ENCODE peak calls at places on chromosomes 5 and 9, in five cellular contexts. L is NCI-H774, B is EL, H is GM12865, A is amniotic stem cell. X is an unnamed sample.

GRCh38 chr5:175718401-175719108 is 60.7 kb downstream of the HRH2 start:
- DNase-seq in A (no peak), L (no peak), H (peak; percentile 15), B (peak; percentile 39), X (no peak)

GRCh38 chr5:96657068-96657467 is 5.1 kb upstream of the CAST start:
- DNase-seq in L (no peak), A (peak; percentile 81), B (peak; percentile 93), H (peak; percentile 80), X (peak; percentile 91)

GRCh38 chr5:78508231-78508765 is 140.3 kb downstream of the LHFPL2 start:
- DNase-seq in H (no peak), L (no peak), B (peak; percentile 71), A (no peak), X (peak; percentile 40)

GRCh38 chr5:180137401-180138213 is 66.0 kb upstream of the RNF130 start:
- DNase-seq in B (no peak), A (no peak), L (no peak), H (no peak), X (no peak)

GRCh38 chr5:1549631-1550030 is 25.9 kb upstream of the LPCAT1 start:
- DNase-seq in A (no peak), B (no peak), H (no peak), L (no peak), X (no peak)

GRCh38 chr5:151469992-151470391 is 22.6 kb downstream of the SLC36A1 start:
- DNase-seq in H (no peak), L (peak; percentile 84), A (no peak), B (no peak), X (no peak)

GRCh38 chr5:93746406-93747056 is 5.1 kb upstream of the POU5F2 start:
- DNase-seq in H (no peak), A (no peak), B (peak; percentile 56), L (no peak), X (peak; percentile 58)

GRCh38 chr5:172302047-172302710 is 18.6 kb upstream of the UBTD2 start:
- DNase-seq in A (no peak), H (no peak), B (no peak), L (no peak), X (no peak)

GRCh38 chr5:20528471-20528870 is 540.5 kb upstream of the CDH18 start:
- DNase-seq in L (no peak), B (no peak), H (no peak), A (no peak), X (no peak)

GRCh38 chr9:121870271-121870670 is 218.8 kb downstream of the DAB2IP start:
- DNase-seq in H (no peak), B (no peak), A (no peak), L (no peak), X (no peak)

GRCh38 chr5:169115725-169116124 is 185.2 kb downstream of the SLIT3 start:
- DNase-seq in A (no peak), H (no peak), L (no peak), B (no peak), X (no peak)

GRCh38 chr5:108762660-108763059 is 15.0 kb downstream of the FER start:
- DNase-seq in A (no peak), H (no peak), B (no peak), L (no peak), X (no peak)

GRCh38 chr9:130994546-130995398 is 14.2 kb upstream of the LAMC3 start:
- DNase-seq in L (no peak), H (no peak), A (no peak), B (peak; percentile 17), X (no peak)

GRCh38 chr5:179354305-179354882 is 9.1 kb upstream of the ADAMTS2 start:
- DNase-seq in H (no peak), L (no peak), B (no peak), A (no peak), X (no peak)

GRCh38 chr5:158943057-158943456 is 156.7 kb downstream of the EBF1 start:
- DNase-seq in B (peak; percentile 93), A (peak; percentile 70), H (peak; percentile 24), L (no peak), X (peak; percentile 58)

GRCh38 chr5:179316111-179316551 is 29.1 kb downstream of the ADAMTS2 start:
- DNase-seq in H (no peak), L (no peak), B (no peak), A (no peak), X (no peak)

GRCh38 chr9:127767909-127768331 is 10.5 kb downstream of the SH2D3C start:
- DNase-seq in H (no peak), A (no peak), B (peak; percentile 47), L (no peak), X (no peak)